ENCODE peak calls at places on chromosomes 12 and 14, in seven cellular contexts. One of them, this sample, is unnamed.

GRCh38 chr14:99511421-99512109 is 30.4 kb downstream of the CCNK start:
- DNase-seq in GM06990: no peak
- DNase-seq in H1: no peak
- DNase-seq in sigmoid colon: peak
- DNase-seq in fibroblast of the aortic adventitia: peak
- DNase-seq in A549: no peak
- DNase-seq in spleen: peak
- DNase-seq in this sample: no peak

GRCh38 chr12:118337194-118337838 is 35.4 kb downstream of the TAOK3 start:
- DNase-seq in spleen: no peak
- DNase-seq in H1: no peak
- DNase-seq in GM06990: no peak
- DNase-seq in fibroblast of the aortic adventitia: peak
- DNase-seq in A549: peak
- DNase-seq in sigmoid colon: no peak
- DNase-seq in this sample: peak

GRCh38 chr12:47818701-47819543 is 781 bp downstream of the HDAC7 start:
- DNase-seq in spleen: peak
- DNase-seq in H1: no peak
- DNase-seq in fibroblast of the aortic adventitia: no peak
- DNase-seq in GM06990: peak
- DNase-seq in A549: peak
- DNase-seq in sigmoid colon: peak
- DNase-seq in this sample: no peak

GRCh38 chr14:87869619-87870583 is 123.1 kb downstream of the GALC start:
- DNase-seq in A549: no peak
- DNase-seq in fibroblast of the aortic adventitia: peak
- DNase-seq in H1: no peak
- DNase-seq in sigmoid colon: no peak
- DNase-seq in GM06990: no peak
- DNase-seq in spleen: no peak
- DNase-seq in this sample: peak

GRCh38 chr12:57744194-57744776 is 554 bp upstream of the TSPAN31 start:
- DNase-seq in sigmoid colon: peak
- DNase-seq in A549: peak
- DNase-seq in fibroblast of the aortic adventitia: peak
- DNase-seq in spleen: peak
- DNase-seq in H1: no peak
- DNase-seq in GM06990: no peak
- DNase-seq in this sample: peak

GRCh38 chr12:5335059-5335458 is 96.8 kb upstream of the NTF3 start:
- DNase-seq in spleen: no peak
- DNase-seq in sigmoid colon: no peak
- DNase-seq in GM06990: no peak
- DNase-seq in H1: no peak
- DNase-seq in fibroblast of the aortic adventitia: no peak
- DNase-seq in A549: no peak
- DNase-seq in this sample: peak

GRCh38 chr12:130087222-130087621 is 75.0 kb upstream of the FZD10 start:
- DNase-seq in sigmoid colon: no peak
- DNase-seq in H1: no peak
- DNase-seq in GM06990: no peak
- DNase-seq in spleen: no peak
- DNase-seq in fibroblast of the aortic adventitia: no peak
- DNase-seq in A549: no peak
- DNase-seq in this sample: no peak

GRCh38 chr12:15863258-15863835 is 18.8 kb upstream of the STRAP start:
- DNase-seq in spleen: no peak
- DNase-seq in sigmoid colon: no peak
- DNase-seq in H1: no peak
- DNase-seq in fibroblast of the aortic adventitia: no peak
- DNase-seq in A549: no peak
- DNase-seq in GM06990: no peak
- DNase-seq in this sample: no peak

GRCh38 chr14:96103560-96104460 is 64.6 kb downstream of the C14orf132 start:
- DNase-seq in H1: no peak
- DNase-seq in A549: no peak
- DNase-seq in sigmoid colon: no peak
- DNase-seq in GM06990: no peak
- DNase-seq in spleen: no peak
- DNase-seq in fibroblast of the aortic adventitia: no peak
- DNase-seq in this sample: no peak

GRCh38 chr12:71725011-71725410 is 29.7 kb upstream of the RAB21 start:
- DNase-seq in A549: no peak
- DNase-seq in fibroblast of the aortic adventitia: peak
- DNase-seq in sigmoid colon: no peak
- DNase-seq in spleen: no peak
- DNase-seq in H1: no peak
- DNase-seq in GM06990: no peak
- DNase-seq in this sample: peak

GRCh38 chr12:66168410-66168809 is 1.4 kb downstream of the TMBIM4 start:
- DNase-seq in sigmoid colon: no peak
- DNase-seq in H1: no peak
- DNase-seq in GM06990: no peak
- DNase-seq in fibroblast of the aortic adventitia: no peak
- DNase-seq in spleen: no peak
- DNase-seq in A549: no peak
- DNase-seq in this sample: no peak
- H3K4me3 ChIP-seq in sigmoid colon: peak
- H3K4me3 ChIP-seq in H1: no peak
- H3K4me3 ChIP-seq in GM06990: peak
- H3K4me3 ChIP-seq in fibroblast of the aortic adventitia: peak
- H3K4me3 ChIP-seq in spleen: peak
- H3K4me3 ChIP-seq in A549: peak
- H3K4me3 ChIP-seq in this sample: peak

DNA sequence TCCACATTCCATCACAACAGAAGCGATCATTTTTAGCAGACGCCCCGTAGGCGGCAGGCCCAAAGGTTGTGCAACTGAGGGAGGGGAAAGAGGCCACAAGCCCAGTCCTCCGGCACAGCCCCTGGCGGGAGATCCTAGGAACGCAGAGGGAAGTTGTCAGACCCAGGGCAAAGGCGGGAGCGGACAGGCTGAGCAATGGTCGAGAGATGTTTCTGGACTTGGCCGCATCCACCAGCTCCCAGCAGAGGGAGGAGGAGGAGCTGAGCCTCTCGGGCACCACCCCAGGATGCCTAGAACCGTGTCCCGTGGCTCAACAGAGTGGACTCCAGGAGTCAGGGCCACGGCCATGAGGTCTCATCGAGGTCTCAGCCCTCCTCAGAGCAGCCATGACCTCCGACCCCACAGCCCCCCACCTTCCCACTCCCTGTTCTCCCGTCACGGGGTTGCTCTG is 38.0 kb upstream of the GALNT9 start:
- DNase-seq in A549: no peak
- DNase-seq in fibroblast of the aortic adventitia: peak
- DNase-seq in spleen: peak
- DNase-seq in GM06990: no peak
- DNase-seq in sigmoid colon: peak
- DNase-seq in H1: no peak
- DNase-seq in this sample: no peak
- TF ChIP-seq CTCF in A549: no peak
- TF ChIP-seq CTCF in fibroblast of the aortic adventitia: peak
- TF ChIP-seq CTCF in spleen: no peak
- TF ChIP-seq CTCF in GM06990: no peak
- TF ChIP-seq CTCF in sigmoid colon: no peak
- TF ChIP-seq CTCF in H1: no peak
- TF ChIP-seq CTCF in this sample: no peak

GRCh38 chr12:40236357-40236850 is 11.6 kb downstream of the LRRK2 start:
- DNase-seq in sigmoid colon: no peak
- DNase-seq in spleen: no peak
- DNase-seq in H1: no peak
- DNase-seq in A549: no peak
- DNase-seq in GM06990: no peak
- DNase-seq in fibroblast of the aortic adventitia: no peak
- DNase-seq in this sample: no peak

GRCh38 chr12:40238221-40238902 is 13.6 kb downstream of the LRRK2 start:
- DNase-seq in H1: no peak
- DNase-seq in sigmoid colon: no peak
- DNase-seq in A549: peak
- DNase-seq in fibroblast of the aortic adventitia: peak
- DNase-seq in spleen: no peak
- DNase-seq in GM06990: no peak
- DNase-seq in this sample: no peak

GRCh38 chr12:40241741-40242140 is 16.9 kb downstream of the LRRK2 start:
- DNase-seq in spleen: no peak
- DNase-seq in sigmoid colon: no peak
- DNase-seq in fibroblast of the aortic adventitia: peak
- DNase-seq in H1: no peak
- DNase-seq in A549: no peak
- DNase-seq in GM06990: no peak
- DNase-seq in this sample: no peak

DNA sequence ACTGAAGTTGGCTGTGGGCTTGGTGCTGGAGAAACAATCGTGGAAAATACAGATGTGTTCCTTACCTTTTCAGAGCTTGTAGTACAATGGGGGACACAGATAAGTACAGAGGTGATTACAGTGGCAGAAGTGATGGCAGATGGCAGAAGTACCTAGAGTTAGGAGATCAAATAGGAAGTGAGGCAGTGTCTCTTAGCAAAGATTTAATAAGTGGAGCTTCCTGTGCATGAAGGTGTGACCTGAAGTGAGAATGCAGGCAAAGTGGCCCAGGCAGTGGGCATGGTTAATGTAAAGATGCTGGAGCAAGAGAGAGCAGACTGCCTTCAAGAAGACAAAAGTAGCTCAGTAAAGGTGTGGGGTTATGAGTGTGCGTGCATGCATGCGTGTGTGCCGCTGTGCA is 16.0 kb downstream of the LRRK2 start:
- DNase-seq in fibroblast of the aortic adventitia: no peak
- DNase-seq in H1: no peak
- DNase-seq in A549: no peak
- DNase-seq in GM06990: no peak
- DNase-seq in sigmoid colon: no peak
- DNase-seq in spleen: no peak
- DNase-seq in this sample: no peak
- H3K4me3 ChIP-seq in fibroblast of the aortic adventitia: no peak
- H3K4me3 ChIP-seq in H1: no peak
- H3K4me3 ChIP-seq in A549: no peak
- H3K4me3 ChIP-seq in GM06990: no peak
- H3K4me3 ChIP-seq in sigmoid colon: no peak
- H3K4me3 ChIP-seq in spleen: no peak
- H3K4me3 ChIP-seq in this sample: no peak

GRCh38 chr14:68895304-68895703 is 83.8 kb downstream of the ACTN1 start:
- DNase-seq in spleen: no peak
- DNase-seq in A549: no peak
- DNase-seq in GM06990: no peak
- DNase-seq in sigmoid colon: no peak
- DNase-seq in fibroblast of the aortic adventitia: no peak
- DNase-seq in H1: no peak
- DNase-seq in this sample: no peak

GRCh38 chr14:68894802-68895201 is 84.3 kb downstream of the ACTN1 start:
- DNase-seq in spleen: no peak
- DNase-seq in H1: no peak
- DNase-seq in fibroblast of the aortic adventitia: no peak
- DNase-seq in sigmoid colon: no peak
- DNase-seq in A549: no peak
- DNase-seq in GM06990: no peak
- DNase-seq in this sample: peak

GRCh38 chr14:68897559-68898160 is 81.4 kb downstream of the ACTN1 start:
- DNase-seq in GM06990: no peak
- DNase-seq in A549: no peak
- DNase-seq in H1: no peak
- DNase-seq in fibroblast of the aortic adventitia: no peak
- DNase-seq in spleen: no peak
- DNase-seq in sigmoid colon: no peak
- DNase-seq in this sample: no peak

GRCh38 chr14:68894123-68894522 is 85.0 kb downstream of the ACTN1 start:
- DNase-seq in H1: no peak
- DNase-seq in A549: no peak
- DNase-seq in spleen: no peak
- DNase-seq in sigmoid colon: peak
- DNase-seq in GM06990: no peak
- DNase-seq in fibroblast of the aortic adventitia: peak
- DNase-seq in this sample: no peak

GRCh38 chr14:68896132-68896531 is 83.0 kb downstream of the ACTN1 start:
- DNase-seq in H1: no peak
- DNase-seq in A549: no peak
- DNase-seq in fibroblast of the aortic adventitia: no peak
- DNase-seq in GM06990: no peak
- DNase-seq in spleen: no peak
- DNase-seq in sigmoid colon: no peak
- DNase-seq in this sample: no peak
- TF ChIP-seq CTCF in H1: peak
- TF ChIP-seq CTCF in A549: peak
- TF ChIP-seq CTCF in fibroblast of the aortic adventitia: peak
- TF ChIP-seq CTCF in GM06990: peak
- TF ChIP-seq CTCF in spleen: no peak
- TF ChIP-seq CTCF in sigmoid colon: peak
- TF ChIP-seq CTCF in this sample: peak

GRCh38 chr12:91577586-91578539 is 395.2 kb upstream of the DCN start:
- DNase-seq in H1: no peak
- DNase-seq in fibroblast of the aortic adventitia: peak
- DNase-seq in spleen: no peak
- DNase-seq in A549: peak
- DNase-seq in GM06990: no peak
- DNase-seq in sigmoid colon: no peak
- DNase-seq in this sample: peak
- H3K4me3 ChIP-seq in H1: no peak
- H3K4me3 ChIP-seq in fibroblast of the aortic adventitia: peak
- H3K4me3 ChIP-seq in spleen: no peak
- H3K4me3 ChIP-seq in A549: peak
- H3K4me3 ChIP-seq in GM06990: peak
- H3K4me3 ChIP-seq in sigmoid colon: no peak
- H3K4me3 ChIP-seq in this sample: peak

GRCh38 chr12:67929373-67929772 is 59.9 kb upstream of the IFNG-AS1 start:
- DNase-seq in spleen: no peak
- DNase-seq in sigmoid colon: no peak
- DNase-seq in A549: no peak
- DNase-seq in GM06990: no peak
- DNase-seq in H1: no peak
- DNase-seq in fibroblast of the aortic adventitia: no peak
- DNase-seq in this sample: no peak
- TF ChIP-seq CTCF in spleen: no peak
- TF ChIP-seq CTCF in sigmoid colon: no peak
- TF ChIP-seq CTCF in A549: no peak
- TF ChIP-seq CTCF in GM06990: no peak
- TF ChIP-seq CTCF in H1: no peak
- TF ChIP-seq CTCF in fibroblast of the aortic adventitia: no peak
- TF ChIP-seq CTCF in this sample: no peak

GRCh38 chr12:50647031-50647430 is 116.9 kb upstream of the ATF1 start:
- DNase-seq in sigmoid colon: no peak
- DNase-seq in spleen: no peak
- DNase-seq in fibroblast of the aortic adventitia: no peak
- DNase-seq in A549: no peak
- DNase-seq in GM06990: no peak
- DNase-seq in H1: no peak
- DNase-seq in this sample: no peak
- H3K4me3 ChIP-seq in sigmoid colon: no peak
- H3K4me3 ChIP-seq in spleen: no peak
- H3K4me3 ChIP-seq in fibroblast of the aortic adventitia: no peak
- H3K4me3 ChIP-seq in A549: no peak
- H3K4me3 ChIP-seq in GM06990: no peak
- H3K4me3 ChIP-seq in H1: no peak
- H3K4me3 ChIP-seq in this sample: no peak